ENCODE peak calls at places on chromosomes 5 and 9, in ten cellular contexts. One of them, this sample, is unnamed.

GRCh38 chr5:77898385-77898784 is 122.2 kb upstream of the TBCA start:
- DNase-seq in upper lobe of left lung: no peak
- DNase-seq in AG20443: no peak
- DNase-seq in sciatic nerve: no peak
- DNase-seq in right cardiac atrium: no peak
- DNase-seq in activated CD4-positive, alpha-beta T cell treated with anti-CD3 and anti-CD28 coated beads, Interleukin-2, amount 50 U/mL, for 24 hours: no peak
- DNase-seq in endothelial cell of umbilical vein: no peak
- DNase-seq in lower leg skin: no peak
- DNase-seq in stimulated activated CD4-positive, alpha-beta T cell treated with anti-CD3 and anti-CD28 coated beads, Interleukin-2, amount 100 ng/mL, for 24 hours: no peak
- DNase-seq in NCI-H510A: no peak
- DNase-seq in this sample: no peak

GRCh38 chr9:35771524-35771923 is 17.4 kb upstream of the MSMP start:
- DNase-seq in activated CD4-positive, alpha-beta T cell treated with anti-CD3 and anti-CD28 coated beads, Interleukin-2, amount 50 U/mL, for 24 hours: no peak
- DNase-seq in NCI-H510A: no peak
- DNase-seq in upper lobe of left lung: no peak
- DNase-seq in right cardiac atrium: no peak
- DNase-seq in endothelial cell of umbilical vein: peak
- DNase-seq in AG20443: no peak
- DNase-seq in lower leg skin: no peak
- DNase-seq in sciatic nerve: no peak
- DNase-seq in stimulated activated CD4-positive, alpha-beta T cell treated with anti-CD3 and anti-CD28 coated beads, Interleukin-2, amount 100 ng/mL, for 24 hours: no peak
- DNase-seq in this sample: no peak

GRCh38 chr5:1011226-1011631 is 2.6 kb downstream of the NKD2 start:
- DNase-seq in AG20443: no peak
- DNase-seq in NCI-H510A: peak
- DNase-seq in right cardiac atrium: peak
- DNase-seq in endothelial cell of umbilical vein: no peak
- DNase-seq in stimulated activated CD4-positive, alpha-beta T cell treated with anti-CD3 and anti-CD28 coated beads, Interleukin-2, amount 100 ng/mL, for 24 hours: peak
- DNase-seq in sciatic nerve: no peak
- DNase-seq in activated CD4-positive, alpha-beta T cell treated with anti-CD3 and anti-CD28 coated beads, Interleukin-2, amount 50 U/mL, for 24 hours: peak
- DNase-seq in lower leg skin: no peak
- DNase-seq in upper lobe of left lung: peak
- DNase-seq in this sample: no peak

GRCh38 chr9:37593877-37594448 is 1.6 kb upstream of the TOMM5 start:
- DNase-seq in upper lobe of left lung: no peak
- DNase-seq in stimulated activated CD4-positive, alpha-beta T cell treated with anti-CD3 and anti-CD28 coated beads, Interleukin-2, amount 100 ng/mL, for 24 hours: no peak
- DNase-seq in sciatic nerve: no peak
- DNase-seq in activated CD4-positive, alpha-beta T cell treated with anti-CD3 and anti-CD28 coated beads, Interleukin-2, amount 50 U/mL, for 24 hours: no peak
- DNase-seq in AG20443: no peak
- DNase-seq in NCI-H510A: no peak
- DNase-seq in lower leg skin: no peak
- DNase-seq in endothelial cell of umbilical vein: no peak
- DNase-seq in right cardiac atrium: no peak
- DNase-seq in this sample: no peak

GRCh38 chr5:14872070-14872989 is 752 bp upstream of the ANKH start:
- DNase-seq in activated CD4-positive, alpha-beta T cell treated with anti-CD3 and anti-CD28 coated beads, Interleukin-2, amount 50 U/mL, for 24 hours: peak
- DNase-seq in lower leg skin: peak
- DNase-seq in upper lobe of left lung: peak
- DNase-seq in right cardiac atrium: peak
- DNase-seq in sciatic nerve: peak
- DNase-seq in stimulated activated CD4-positive, alpha-beta T cell treated with anti-CD3 and anti-CD28 coated beads, Interleukin-2, amount 100 ng/mL, for 24 hours: peak
- DNase-seq in AG20443: peak
- DNase-seq in NCI-H510A: peak
- DNase-seq in endothelial cell of umbilical vein: peak
- DNase-seq in this sample: no peak

GRCh38 chr5:111143910-111144309 is 51.8 kb downstream of the WDR36 start:
- DNase-seq in sciatic nerve: peak
- DNase-seq in right cardiac atrium: peak
- DNase-seq in AG20443: peak
- DNase-seq in activated CD4-positive, alpha-beta T cell treated with anti-CD3 and anti-CD28 coated beads, Interleukin-2, amount 50 U/mL, for 24 hours: no peak
- DNase-seq in endothelial cell of umbilical vein: no peak
- DNase-seq in NCI-H510A: no peak
- DNase-seq in stimulated activated CD4-positive, alpha-beta T cell treated with anti-CD3 and anti-CD28 coated beads, Interleukin-2, amount 100 ng/mL, for 24 hours: no peak
- DNase-seq in lower leg skin: peak
- DNase-seq in upper lobe of left lung: no peak
- DNase-seq in this sample: no peak

GRCh38 chr9:100591639-100592412 is 13.9 kb downstream of the CAVIN4 start:
- DNase-seq in lower leg skin: no peak
- DNase-seq in activated CD4-positive, alpha-beta T cell treated with anti-CD3 and anti-CD28 coated beads, Interleukin-2, amount 50 U/mL, for 24 hours: no peak
- DNase-seq in sciatic nerve: no peak
- DNase-seq in endothelial cell of umbilical vein: no peak
- DNase-seq in NCI-H510A: no peak
- DNase-seq in right cardiac atrium: no peak
- DNase-seq in AG20443: no peak
- DNase-seq in upper lobe of left lung: no peak
- DNase-seq in stimulated activated CD4-positive, alpha-beta T cell treated with anti-CD3 and anti-CD28 coated beads, Interleukin-2, amount 100 ng/mL, for 24 hours: no peak
- DNase-seq in this sample: no peak

GRCh38 chr9:28121353-28121752 is 548.1 kb upstream of the C9orf72 start:
- DNase-seq in upper lobe of left lung: no peak
- DNase-seq in activated CD4-positive, alpha-beta T cell treated with anti-CD3 and anti-CD28 coated beads, Interleukin-2, amount 50 U/mL, for 24 hours: no peak
- DNase-seq in sciatic nerve: no peak
- DNase-seq in right cardiac atrium: no peak
- DNase-seq in stimulated activated CD4-positive, alpha-beta T cell treated with anti-CD3 and anti-CD28 coated beads, Interleukin-2, amount 100 ng/mL, for 24 hours: no peak
- DNase-seq in lower leg skin: no peak
- DNase-seq in AG20443: no peak
- DNase-seq in NCI-H510A: no peak
- DNase-seq in endothelial cell of umbilical vein: peak
- DNase-seq in this sample: no peak

GRCh38 chr9:134983094-134983493 is 65.4 kb upstream of the FCN1 start:
- DNase-seq in AG20443: no peak
- DNase-seq in endothelial cell of umbilical vein: peak
- DNase-seq in sciatic nerve: peak
- DNase-seq in upper lobe of left lung: peak
- DNase-seq in NCI-H510A: no peak
- DNase-seq in stimulated activated CD4-positive, alpha-beta T cell treated with anti-CD3 and anti-CD28 coated beads, Interleukin-2, amount 100 ng/mL, for 24 hours: no peak
- DNase-seq in lower leg skin: no peak
- DNase-seq in activated CD4-positive, alpha-beta T cell treated with anti-CD3 and anti-CD28 coated beads, Interleukin-2, amount 50 U/mL, for 24 hours: no peak
- DNase-seq in right cardiac atrium: peak
- DNase-seq in this sample: no peak

GRCh38 chr5:53109041-53109435 is 519 bp downstream of the MOCS2 start:
- DNase-seq in endothelial cell of umbilical vein: peak
- DNase-seq in activated CD4-positive, alpha-beta T cell treated with anti-CD3 and anti-CD28 coated beads, Interleukin-2, amount 50 U/mL, for 24 hours: no peak
- DNase-seq in right cardiac atrium: no peak
- DNase-seq in NCI-H510A: no peak
- DNase-seq in stimulated activated CD4-positive, alpha-beta T cell treated with anti-CD3 and anti-CD28 coated beads, Interleukin-2, amount 100 ng/mL, for 24 hours: no peak
- DNase-seq in lower leg skin: no peak
- DNase-seq in upper lobe of left lung: peak
- DNase-seq in sciatic nerve: no peak
- DNase-seq in AG20443: no peak
- DNase-seq in this sample: no peak